ENCODE peak calls at places on chromosome 17, in four cellular contexts. F is HL-60, Z is K562, H is GM12878. X is an unnamed sample.

GRCh38 chr17:78774956-78775571 is 7.0 kb downstream of the CYTH1 start:
- DNase-seq in F (peak), Z (no peak), H (no peak), X (no peak)

GRCh38 chr17:74992223-74992622 is 4.8 kb downstream of the CDR2L start:
- DNase-seq in Z (no peak), H (no peak), F (no peak), X (no peak)

GRCh38 chr17:44307387-44308186 is 814 bp upstream of the RUNDC3A start:
- DNase-seq in H (no peak), Z (no peak), F (no peak), X (no peak)

GRCh38 chr17:39564201-39564828 is 43.4 kb downstream of the NEUROD2 start:
- DNase-seq in Z (peak), F (no peak), H (no peak), X (no peak)

GRCh38 chr17:80219013-80219776 is 938 bp downstream of the SGSH start:
- DNase-seq in F (peak), Z (peak), H (peak), X (peak)

GRCh38 chr17:73003487-73003886 is 89.0 kb downstream of the SLC39A11 start:
- DNase-seq in F (no peak), H (no peak), Z (no peak), X (no peak)

GRCh38 chr17:31561469-31562412 is 170.3 kb downstream of the RAB11FIP4 start:
- DNase-seq in F (peak), Z (no peak), H (no peak), X (no peak)

GRCh38 chr17:62627904-62628603 is 584 bp downstream of the MRC2 start:
- DNase-seq in Z (peak), H (no peak), F (peak), X (peak)

GRCh38 chr17:61307905-61308886 is 91.4 kb upstream of the TBX2 start:
- DNase-seq in F (no peak), H (no peak), Z (no peak), X (no peak)

GRCh38 chr17:74360993-74361612 is 565 bp downstream of the BTBD17 start:
- DNase-seq in Z (no peak), H (no peak), F (no peak), X (no peak)

GRCh38 chr17:81396722-81397313 is 1.6 kb downstream of the BAHCC1 start:
- DNase-seq in Z (no peak), H (no peak), F (peak), X (no peak)

GRCh38 chr17:83127431-83128160 is 48.2 kb downstream of the METRNL start:
- DNase-seq in H (no peak), F (no peak), Z (no peak), X (no peak)

GRCh38 chr17:63442074-63442473 is 4.0 kb downstream of the CYB561 start:
- DNase-seq in F (no peak), H (no peak), Z (peak), X (no peak)

GRCh38 chr17:49498037-49498615 is 3.0 kb downstream of the NGFR start:
- DNase-seq in F (no peak), Z (no peak), H (no peak), X (no peak)

GRCh38 chr17:33210240-33210639 is 82.9 kb downstream of the ASIC2 start:
- DNase-seq in Z (no peak), H (no peak), F (no peak), X (no peak)

GRCh38 chr17:39205112-39205526 is 5.0 kb downstream of the RPL19 start:
- DNase-seq in F (no peak), Z (no peak), H (no peak), X (no peak)

GRCh38 chr17:39002991-39003715 is 36.0 kb upstream of the FBXO47 start:
- DNase-seq in H (no peak), F (no peak), Z (peak), X (no peak)

GRCh38 chr17:39666601-39667261 is 1.5 kb upstream of the PNMT start:
- DNase-seq in Z (peak), H (no peak), F (no peak), X (no peak)

GRCh38 chr17:56593741-56594527 is 435 bp downstream of the NOG start:
- DNase-seq in H (no peak), Z (no peak), F (peak), X (peak)

GRCh38 chr17:47654991-47655390 is 5.3 kb downstream of the KPNB1 start:
- DNase-seq in Z (no peak), F (no peak), H (no peak), X (no peak)

GRCh38 chr17:7176870-7177209 is 2.3 kb downstream of the ASGR1 start:
- DNase-seq in Z (no peak), H (no peak), F (no peak), X (no peak)
- TF ChIP-seq SPI1 in Z (no peak), H (no peak), F (no peak), X (no peak)

DNA sequence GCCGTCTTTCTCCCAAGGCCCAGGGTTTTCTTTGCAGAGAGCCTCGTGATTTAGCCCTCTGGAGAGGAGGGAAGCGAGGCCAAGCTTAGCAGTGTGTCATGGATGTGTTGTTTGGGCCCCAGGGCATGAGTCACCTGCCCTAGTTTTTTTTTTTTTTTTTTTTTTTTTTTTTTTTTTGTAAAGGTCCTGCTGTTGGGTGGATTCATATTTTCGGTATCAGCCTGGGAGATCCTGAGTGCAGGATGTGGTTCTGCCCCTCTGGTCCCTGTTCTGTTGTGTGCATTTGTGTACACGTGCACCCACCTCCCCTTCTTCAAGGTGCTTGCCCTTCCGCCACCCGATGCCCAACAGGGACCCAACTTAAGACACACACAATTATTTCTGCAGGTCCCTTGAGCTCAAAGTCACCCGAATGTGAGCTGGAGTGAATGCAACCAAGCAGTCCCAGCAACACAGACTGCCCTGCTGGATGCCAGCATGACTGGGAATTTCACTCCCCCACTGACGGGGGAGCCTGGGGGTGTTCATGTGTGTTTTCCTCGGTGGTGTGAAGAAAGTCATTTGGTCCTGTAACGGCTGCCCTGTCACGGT is 265.8 kb upstream of the TNRC6C start:
- DNase-seq in Z (no peak), F (no peak), H (no peak), X (no peak)
- TF ChIP-seq SPI1 in Z (no peak), F (no peak), H (no peak), X (no peak)

GRCh38 chr17:58710948-58711552 is 18.6 kb downstream of the RAD51C start:
- DNase-seq in F (peak), H (no peak), Z (peak), X (no peak)
- TF ChIP-seq SPI1 in F (no peak), H (no peak), Z (no peak), X (no peak)

DNA sequence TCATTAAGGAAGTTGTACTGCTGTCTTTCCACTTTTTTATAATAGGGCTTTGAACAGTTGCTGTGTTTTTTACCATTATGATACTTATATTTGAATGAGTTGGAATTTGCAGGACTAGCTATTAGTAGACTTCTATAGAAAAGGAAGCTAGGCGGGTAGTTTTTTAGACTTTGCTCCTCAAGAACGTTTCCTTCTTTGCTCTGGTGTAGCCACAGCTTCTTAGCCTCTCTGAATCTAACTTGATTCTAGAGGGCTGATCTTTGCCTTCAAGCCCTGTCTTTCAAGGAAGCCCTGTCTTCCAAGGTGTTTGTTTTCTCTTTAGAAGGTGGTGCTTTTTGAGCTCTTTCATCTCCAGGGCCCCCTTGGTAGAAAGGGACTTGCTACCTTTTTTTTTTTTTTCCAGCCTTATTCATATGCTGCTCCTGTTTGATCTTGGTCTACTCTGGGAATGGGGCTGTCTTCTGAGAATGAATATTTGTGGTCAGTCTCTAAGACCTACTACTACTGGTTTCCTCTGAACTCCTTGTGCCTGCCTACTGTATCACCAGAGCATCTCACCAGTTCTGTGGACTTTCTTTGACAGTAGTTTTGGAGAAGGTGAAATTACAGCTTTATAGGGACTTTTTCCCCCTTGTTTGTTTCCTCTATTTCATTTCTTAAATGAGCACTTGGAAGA is 52.3 kb upstream of the RASL10B start:
- DNase-seq in F (no peak), H (no peak), Z (no peak), X (no peak)
- TF ChIP-seq SPI1 in F (no peak), H (no peak), Z (no peak), X (no peak)

GRCh38 chr17:12730421-12730820 is 58.9 kb upstream of the ARHGAP44 start:
- DNase-seq in H (no peak), Z (no peak), F (no peak), X (no peak)

GRCh38 chr17:12729086-12729485 is 60.2 kb upstream of the ARHGAP44 start:
- DNase-seq in H (no peak), Z (no peak), F (no peak), X (no peak)

GRCh38 chr17:12726131-12726530 is 60.4 kb downstream of the MYOCD start:
- DNase-seq in Z (no peak), F (no peak), H (no peak), X (no peak)

GRCh38 chr17:12727881-12728280 is 61.4 kb upstream of the ARHGAP44 start:
- DNase-seq in Z (no peak), F (no peak), H (no peak), X (no peak)

DNA sequence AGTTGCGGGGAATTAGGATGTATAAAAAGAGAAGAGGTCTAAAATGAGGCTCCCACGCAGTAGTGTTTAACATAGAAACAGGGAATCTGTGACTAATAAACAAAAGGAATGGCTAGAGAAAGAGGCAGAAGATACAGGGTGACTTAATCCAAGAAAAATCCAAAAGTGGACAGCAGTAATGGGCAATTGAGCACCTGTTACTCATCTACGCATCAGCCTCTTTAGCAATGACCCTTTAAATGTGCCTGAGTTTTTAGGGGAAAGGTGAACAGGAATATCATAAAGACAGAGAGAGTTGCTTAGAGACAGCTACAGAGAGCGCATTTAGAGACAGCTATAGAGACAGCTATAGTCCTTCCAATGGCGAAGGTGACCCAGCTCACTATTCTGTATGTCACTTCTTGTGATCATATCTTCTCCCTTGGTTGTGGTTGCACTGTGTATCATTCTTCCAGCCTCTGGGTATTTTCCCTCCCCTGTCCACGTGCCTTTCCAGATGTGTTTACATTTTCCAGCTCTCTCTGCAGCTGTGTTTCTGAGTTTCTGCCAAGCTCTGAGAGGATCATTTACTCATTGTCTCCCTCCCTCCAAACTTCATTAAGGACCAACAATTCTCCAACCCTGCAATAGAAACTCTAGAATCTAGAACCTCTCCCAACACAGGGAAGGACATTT is 61.5 kb downstream of the MYOCD start:
- DNase-seq in Z (no peak), H (no peak), F (no peak), X (no peak)
- TF ChIP-seq SPI1 in Z (no peak), H (no peak), F (no peak), X (no peak)

DNA sequence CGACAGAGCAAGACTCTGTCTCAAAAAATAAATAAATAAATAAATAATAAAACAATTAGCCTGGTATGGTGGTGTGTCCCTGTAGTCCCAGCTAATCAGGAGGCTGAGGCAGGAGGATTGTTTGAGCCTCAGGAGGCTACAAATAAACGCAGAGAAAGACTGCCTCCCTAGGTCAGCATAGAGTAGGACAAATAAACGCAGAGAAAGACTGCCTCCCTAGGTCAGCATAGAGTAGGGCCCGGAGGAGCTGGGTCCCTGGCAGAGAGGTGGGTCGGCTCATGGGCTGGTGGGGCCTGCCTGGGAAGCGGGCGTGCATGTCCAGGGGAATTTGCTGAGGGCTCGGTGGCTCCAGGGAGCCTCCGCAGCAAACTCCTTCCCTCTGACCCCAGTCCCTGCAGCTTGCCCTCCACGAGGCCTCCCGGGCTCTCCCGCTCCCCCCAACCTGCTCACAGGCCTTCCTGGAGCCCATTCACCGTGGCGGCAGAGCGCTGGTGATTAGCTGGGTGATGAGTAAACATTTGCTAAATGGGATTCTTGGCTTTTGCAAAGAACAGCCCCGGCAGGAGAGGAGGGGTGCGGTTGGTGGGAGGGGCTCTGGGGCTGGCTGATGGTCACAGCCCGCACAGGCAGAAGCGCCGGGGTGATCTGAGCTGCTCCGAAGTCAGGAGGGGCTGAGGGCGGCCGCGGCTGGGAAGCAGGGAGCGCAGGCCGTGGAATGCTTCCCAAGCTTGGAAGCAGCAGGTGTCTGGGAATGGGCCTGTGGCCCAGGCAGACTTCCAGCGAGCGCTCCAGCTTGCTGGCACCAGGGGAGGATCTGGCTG is 93.2 kb downstream of the RTN4RL1 start:
- DNase-seq in F (no peak), H (no peak), Z (no peak), X (no peak)
- TF ChIP-seq SPI1 in F (no peak), H (no peak), Z (no peak), X (no peak)

GRCh38 chr17:27836651-27837050 is 36.3 kb upstream of the NOS2 start:
- DNase-seq in F (no peak), H (no peak), Z (no peak), X (no peak)

GRCh38 chr17:27832851-27833250 is 32.5 kb upstream of the NOS2 start:
- DNase-seq in Z (no peak), H (no peak), F (no peak), X (no peak)

DNA sequence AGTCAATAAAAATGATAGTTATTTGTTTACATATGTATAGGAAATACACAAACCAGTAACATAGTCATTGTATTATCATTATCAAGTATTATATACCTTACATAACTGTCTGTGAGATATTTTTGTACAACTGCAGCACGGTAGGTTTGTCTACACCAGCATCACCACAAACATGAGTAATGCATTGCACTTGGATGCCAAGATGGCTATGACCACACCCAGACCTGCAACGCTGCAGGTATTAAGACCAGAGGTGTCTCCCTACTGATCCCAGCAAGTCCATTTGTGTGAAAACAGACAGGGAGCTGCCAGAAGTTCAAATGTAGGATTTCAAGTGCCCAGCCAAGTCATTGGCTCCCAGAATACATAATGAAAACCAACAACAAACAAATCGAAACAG is 34.2 kb upstream of the NOS2 start:
- DNase-seq in Z (no peak), F (no peak), H (no peak), X (no peak)
- TF ChIP-seq SPI1 in Z (no peak), F (no peak), H (no peak), X (no peak)

DNA sequence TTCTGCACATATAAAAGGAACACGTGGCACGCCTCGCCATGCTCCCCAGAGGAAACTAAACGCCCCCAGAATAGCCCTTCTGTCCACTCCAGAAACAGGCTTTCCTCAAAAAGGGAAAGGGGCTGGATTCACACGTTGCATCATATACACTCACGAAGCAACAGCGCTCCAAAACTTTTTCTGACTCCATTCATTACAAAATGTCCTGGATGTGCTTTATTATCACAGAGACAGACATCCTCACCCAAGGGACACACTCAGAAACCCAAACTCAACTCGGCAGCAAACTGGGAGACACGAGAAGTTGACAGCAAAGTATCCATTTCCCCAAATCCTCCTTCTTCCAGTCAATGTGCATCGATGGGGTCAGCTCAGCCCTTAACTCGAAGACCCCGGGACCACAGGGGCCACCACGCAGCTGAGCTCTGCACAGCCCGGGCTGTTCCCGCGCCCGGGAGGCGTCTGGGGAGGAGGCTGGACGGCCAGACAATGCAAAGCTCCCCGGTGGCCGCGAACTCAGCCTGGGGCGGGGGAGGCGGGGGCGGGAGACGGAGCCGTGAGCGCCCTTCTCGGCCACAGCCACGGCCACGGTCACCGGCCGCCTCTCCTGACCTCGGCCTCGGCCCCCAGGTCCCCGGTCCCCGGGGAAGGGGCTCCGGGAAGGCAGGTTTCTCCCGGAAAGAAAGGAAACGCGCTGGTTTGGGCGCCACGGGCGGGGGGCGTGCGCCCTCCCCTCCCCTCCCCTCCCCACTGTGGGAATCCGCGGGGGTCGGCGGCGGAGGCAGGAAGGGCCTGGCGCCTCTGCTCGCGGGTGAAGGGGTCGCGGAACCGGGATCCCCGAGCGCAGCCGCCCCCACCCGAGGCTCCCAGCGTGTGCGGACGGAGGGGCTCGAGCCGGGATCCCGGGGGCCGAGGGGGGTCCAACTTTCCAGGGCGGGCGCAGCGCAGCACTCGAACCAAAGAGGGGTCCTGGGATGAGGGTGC is 1.2 kb downstream of the NXN start:
- DNase-seq in H (no peak), Z (no peak), F (no peak), X (no peak)
- TF ChIP-seq SPI1 in H (no peak), Z (no peak), F (no peak), X (no peak)